ENCODE peak calls at places on chromosome 5, in four cellular contexts. B, F, Z and P are unnamed samples.

GRCh38 chr5:147427784-147428401 is 82.0 kb downstream of the DPYSL3 start:
- DNase-seq in F (no peak), Z (no peak), B (no peak), P (peak)

GRCh38 chr5:122756263-122756911 is 18.5 kb upstream of the SNX2 start:
- DNase-seq in Z (no peak), F (no peak), B (peak), P (peak)

GRCh38 chr5:109701779-109702178 is 12.1 kb downstream of the MAN2A1 start:
- DNase-seq in F (no peak), B (no peak), Z (no peak), P (no peak)

GRCh38 chr5:173920024-173920753 is 32.0 kb downstream of the CPEB4 start:
- DNase-seq in F (peak), Z (no peak), B (peak), P (no peak)

GRCh38 chr5:60945760-60946253 is 802 bp downstream of the NDUFAF2 start:
- DNase-seq in B (peak), F (peak), Z (no peak), P (peak)

GRCh38 chr5:157912621-157913325 is 53.8 kb upstream of the CLINT1 start:
- DNase-seq in B (no peak), F (peak), Z (no peak), P (no peak)

GRCh38 chr5:37553720-37554402 is 174.7 kb downstream of the WDR70 start:
- DNase-seq in B (peak), F (no peak), Z (no peak), P (peak)

GRCh38 chr5:148014276-148014675 is 49.5 kb upstream of the SPINK5 start:
- DNase-seq in Z (peak), B (peak), F (no peak), P (no peak)

GRCh38 chr5:95283761-95284511 is 958 bp downstream of the MCTP1 start:
- DNase-seq in B (peak), Z (no peak), F (peak), P (peak)

GRCh38 chr5:44332360-44332971 is 56.8 kb downstream of the FGF10 start:
- DNase-seq in Z (peak), F (peak), B (peak), P (peak)

GRCh38 chr5:167587768-167588167 is 703.7 kb upstream of the WWC1 start:
- DNase-seq in Z (no peak), F (peak), B (no peak), P (peak)

GRCh38 chr5:97224112-97224750 is 41.2 kb upstream of the RIOK2 start:
- DNase-seq in B (no peak), Z (no peak), F (no peak), P (peak)

GRCh38 chr5:34062419-34062818 is 19.4 kb upstream of the C1QTNF3 start:
- DNase-seq in B (no peak), F (no peak), Z (no peak), P (no peak)

GRCh38 chr5:175377816-175378215 is 66.2 kb downstream of the DRD1 start:
- DNase-seq in Z (no peak), F (no peak), B (no peak), P (no peak)

GRCh38 chr5:143494162-143494561 is 90.7 kb upstream of the NR3C1 start:
- DNase-seq in F (no peak), B (peak), Z (no peak), P (peak)

GRCh38 chr5:671459-672328 is 21.5 kb downstream of the TPPP start:
- DNase-seq in Z (no peak), F (peak), B (peak), P (peak)
- H3K9ac ChIP-seq in Z (peak), F (no peak), B (no peak), P (no peak)

GRCh38 chr5:160685219-160685618 is 166.8 kb downstream of the ATP10B start:
- DNase-seq in Z (no peak), F (no peak), B (no peak), P (no peak)

DNA sequence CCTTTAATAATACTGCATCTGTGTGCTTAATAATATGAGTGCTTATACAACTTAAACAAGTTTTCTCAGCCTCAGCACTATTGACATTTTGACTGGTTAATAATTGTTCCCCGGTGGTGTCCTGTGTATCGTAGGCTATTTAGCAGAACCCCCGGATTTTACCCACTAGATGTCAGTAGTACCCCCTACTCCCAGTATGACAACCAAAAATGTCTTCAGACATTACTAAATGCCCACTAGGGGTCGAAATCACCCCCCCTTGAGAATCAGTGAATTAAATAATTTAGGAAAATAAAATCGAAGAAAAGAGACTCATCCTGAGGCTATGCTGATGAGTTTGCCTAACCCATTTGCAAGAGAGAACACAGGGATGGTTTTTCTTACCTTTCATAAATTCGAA is 166.3 kb downstream of the ATP10B start:
- DNase-seq in B (no peak), Z (no peak), F (peak), P (no peak)
- H3K9ac ChIP-seq in B (no peak), Z (no peak), F (no peak), P (no peak)

DNA sequence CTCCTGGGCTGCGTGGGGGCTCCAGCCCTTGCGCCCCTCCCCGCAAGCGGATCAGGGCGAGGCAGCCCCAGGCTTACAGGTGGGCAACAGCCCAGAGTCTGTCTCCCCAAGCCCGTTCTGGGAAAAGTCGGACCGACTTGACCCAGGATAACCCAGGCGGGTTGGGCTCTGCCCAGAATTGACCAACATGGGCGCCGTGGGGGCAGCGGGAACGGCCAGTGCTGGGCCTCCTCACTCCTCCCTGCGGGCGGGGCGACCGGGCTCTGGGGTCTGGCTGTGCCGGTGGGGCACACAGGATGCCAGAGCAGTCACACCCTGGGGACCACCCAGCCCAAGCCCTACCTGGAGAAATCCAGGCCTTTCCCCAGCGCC is 15.3 kb upstream of the SYNPO start:
- DNase-seq in F (no peak), Z (no peak), B (no peak), P (no peak)
- H3K9ac ChIP-seq in F (no peak), Z (peak), B (peak), P (peak)

GRCh38 chr5:120388016-120388781 is 75.9 kb upstream of the PRR16 start:
- DNase-seq in F (no peak), B (peak), Z (no peak), P (peak)
- H3K9ac ChIP-seq in F (no peak), B (no peak), Z (no peak), P (peak)